ENCODE peak calls at places on chromosomes 4 and X, in ten cellular contexts. M is fibroblast of the aortic adventitia, C is MCF 10A, R is A549, G is Calu3, K is DND-41, D is uterus, N is endothelial cell, Q is mammary epithelial cell, T is AG10803. F is an unnamed sample.

GRCh38 chr4:102606846-102607440 is 105.8 kb downstream of the NFKB1 start:
- DNase-seq in M (no peak), C (no peak), R (no peak), G (no peak), K (no peak), D (no peak), N (no peak), Q (no peak), T (no peak), F (no peak)

GRCh38 chr4:41506071-41506470 is 31.9 kb upstream of the LIMCH1 start:
- DNase-seq in M (peak), C (no peak), R (peak), G (peak), K (no peak), D (no peak), N (no peak), Q (no peak), T (peak), F (no peak)

GRCh38 chr4:19512086-19512485 is 739.6 kb upstream of the SLIT2 start:
- DNase-seq in M (no peak), C (no peak), R (no peak), G (no peak), K (no peak), D (no peak), N (no peak), Q (no peak), T (no peak), F (no peak)

GRCh38 chr4:75557696-75558095 is 1.8 kb downstream of the ODAPH start:
- DNase-seq in M (no peak), C (no peak), R (no peak), G (no peak), K (no peak), D (no peak), N (no peak), Q (no peak), T (no peak), F (no peak)

GRCh38 chr4:31918891-31919290 is 1198.7 kb downstream of the PCDH7 start:
- DNase-seq in M (peak), C (peak), R (no peak), G (no peak), K (no peak), D (no peak), N (no peak), Q (peak), T (peak), F (no peak)

GRCh38 chr4:88791274-88791673 is 93.6 kb upstream of the NAP1L5 start:
- DNase-seq in M (peak), C (peak), R (no peak), G (no peak), K (no peak), D (no peak), N (no peak), Q (peak), T (peak), F (no peak)

GRCh38 chr4:40749717-40750460 is at the start of gene NSUN7:
- DNase-seq in M (no peak), C (no peak), R (peak), G (peak), K (no peak), D (peak), N (peak), Q (peak), T (peak), F (peak)

GRCh38 chr4:40972722-40973121 is 223.0 kb downstream of the NSUN7 start:
- DNase-seq in M (no peak), C (no peak), R (no peak), G (no peak), K (no peak), D (no peak), N (no peak), Q (no peak), T (no peak), F (no peak)

GRCh38 chr4:11615601-11616000 is 186.9 kb upstream of the HS3ST1 start:
- DNase-seq in M (peak), C (peak), R (no peak), G (no peak), K (no peak), D (no peak), N (no peak), Q (no peak), T (no peak), F (no peak)

GRCh38 chr4:113476800-113477199 is 284.7 kb downstream of the CAMK2D start:
- DNase-seq in M (peak), C (peak), R (no peak), G (peak), K (no peak), D (no peak), N (no peak), Q (peak), T (no peak), F (no peak)

GRCh38 chrX:298993-299392 is 17.8 kb downstream of the PLCXD1 start:
- DNase-seq in M (no peak), C (no peak), R (no peak), G (no peak), K (no peak), D (no peak), N (no peak), Q (no peak), T (no peak), F (no peak)

GRCh38 chr4:120509719-120510118 is 412.8 kb downstream of the PRDM5 start:
- DNase-seq in M (no peak), C (no peak), R (no peak), G (no peak), K (no peak), D (no peak), N (no peak), Q (no peak), T (no peak), F (no peak)

GRCh38 chr4:78627046-78627965 is 75.7 kb downstream of the ANXA3 start:
- DNase-seq in M (no peak), C (no peak), R (no peak), G (no peak), K (no peak), D (no peak), N (no peak), Q (peak), T (no peak), F (no peak)

GRCh38 chr4:138727704-138728103 is 287.9 kb upstream of the NOCT start:
- DNase-seq in M (no peak), C (no peak), R (no peak), G (no peak), K (no peak), D (no peak), N (no peak), Q (no peak), T (peak), F (no peak)

GRCh38 chr4:173666-174314 is 49.5 kb downstream of the ZNF718 start:
- DNase-seq in M (no peak), C (no peak), R (no peak), G (no peak), K (no peak), D (no peak), N (no peak), Q (no peak), T (no peak), F (no peak)

GRCh38 chr4:3145251-3145908 is 70.9 kb downstream of the HTT start:
- DNase-seq in M (peak), C (no peak), R (no peak), G (no peak), K (no peak), D (no peak), N (no peak), Q (no peak), T (peak), F (no peak)

GRCh38 chr4:56086073-56086521 is 137.4 kb downstream of the CEP135 start:
- DNase-seq in M (no peak), C (no peak), R (no peak), G (no peak), K (no peak), D (no peak), N (no peak), Q (no peak), T (no peak), F (no peak)

GRCh38 chr4:656651-657337 is 17.3 kb downstream of the ATP5ME start:
- DNase-seq in M (no peak), C (no peak), R (no peak), G (no peak), K (no peak), D (no peak), N (no peak), Q (no peak), T (no peak), F (no peak)

GRCh38 chr4:10619220-10619619 is 65.3 kb downstream of the CLNK start:
- DNase-seq in M (peak), C (peak), R (no peak), G (no peak), K (no peak), D (no peak), N (no peak), Q (peak), T (no peak), F (no peak)

GRCh38 chr4:185833055-185833598 is 21.1 kb upstream of the SORBS2 start:
- DNase-seq in M (peak), C (no peak), R (no peak), G (peak), K (no peak), D (no peak), N (no peak), Q (peak), T (peak), F (no peak)

GRCh38 chr4:46844325-46844917 is 64.6 kb downstream of the COX7B2 start:
- DNase-seq in M (peak), C (peak), R (peak), G (peak), K (peak), D (no peak), N (peak), Q (peak), T (peak), F (no peak)

GRCh38 chrX:149230689-149231088 is 274.4 kb downstream of the IDS start:
- DNase-seq in M (no peak), C (no peak), R (no peak), G (no peak), K (no peak), D (no peak), N (no peak), Q (no peak), T (no peak), F (no peak)

GRCh38 chr4:39056023-39056422 is 6.0 kb upstream of the KLHL5 start:
- DNase-seq in M (no peak), C (no peak), R (no peak), G (no peak), K (no peak), D (no peak), N (no peak), Q (no peak), T (no peak), F (no peak)

GRCh38 chrX:9923357-9923756 is 43.8 kb upstream of the CLDN34 start:
- DNase-seq in M (no peak), C (no peak), R (no peak), G (no peak), K (no peak), D (no peak), N (no peak), Q (no peak), T (no peak), F (no peak)

GRCh38 chr4:96685691-96686090 is 845.8 kb downstream of the PDHA2 start:
- DNase-seq in M (no peak), C (no peak), R (no peak), G (no peak), K (no peak), D (no peak), N (no peak), Q (no peak), T (no peak), F (no peak)

GRCh38 chrX:13261348-13261747 is 58.5 kb downstream of the ATXN3L start:
- DNase-seq in M (no peak), C (no peak), R (no peak), G (no peak), K (no peak), D (no peak), N (no peak), Q (no peak), T (no peak), F (no peak)

GRCh38 chr4:3304831-3305609 is 12.2 kb downstream of the RGS12 start:
- DNase-seq in M (peak), C (no peak), R (no peak), G (no peak), K (no peak), D (peak), N (no peak), Q (no peak), T (no peak), F (no peak)

GRCh38 chrX:10749113-10749512 is 128.7 kb upstream of the MID1 start:
- DNase-seq in M (peak), C (no peak), R (no peak), G (no peak), K (no peak), D (no peak), N (no peak), Q (peak), T (peak), F (no peak)

GRCh38 chrX:18946157-18946556 is 37.8 kb downstream of the PHKA2 start:
- DNase-seq in M (no peak), C (no peak), R (no peak), G (no peak), K (no peak), D (no peak), N (no peak), Q (no peak), T (no peak), F (no peak)

GRCh38 chrX:9785944-9786741 is at the start of gene SHROOM2:
- DNase-seq in M (no peak), C (no peak), R (no peak), G (peak), K (no peak), D (no peak), N (peak), Q (no peak), T (no peak), F (no peak)

GRCh38 chr4:8779371-8779988 is 92.2 kb downstream of the HMX1 start:
- DNase-seq in M (no peak), C (no peak), R (no peak), G (no peak), K (no peak), D (no peak), N (no peak), Q (no peak), T (no peak), F (no peak)

GRCh38 chrX:24498975-24499374 is 33.9 kb downstream of the PDK3 start:
- DNase-seq in M (peak), C (peak), R (peak), G (no peak), K (no peak), D (no peak), N (no peak), Q (peak), T (peak), F (no peak)
- TF ChIP-seq CTCF in M (peak), C (peak), R (peak), G (no peak), K (peak), D (peak), N (no peak), Q (peak), T (peak), F (no peak)

GRCh38 chr4:6076391-6076790 is 58.2 kb upstream of the C4orf50 start:
- DNase-seq in M (no peak), C (no peak), R (peak), G (no peak), K (no peak), D (no peak), N (no peak), Q (no peak), T (no peak), F (no peak)
- TF ChIP-seq CTCF in M (no peak), C (no peak), R (no peak), G (no peak), K (peak), D (no peak), N (no peak), Q (no peak), T (no peak), F (no peak)

DNA sequence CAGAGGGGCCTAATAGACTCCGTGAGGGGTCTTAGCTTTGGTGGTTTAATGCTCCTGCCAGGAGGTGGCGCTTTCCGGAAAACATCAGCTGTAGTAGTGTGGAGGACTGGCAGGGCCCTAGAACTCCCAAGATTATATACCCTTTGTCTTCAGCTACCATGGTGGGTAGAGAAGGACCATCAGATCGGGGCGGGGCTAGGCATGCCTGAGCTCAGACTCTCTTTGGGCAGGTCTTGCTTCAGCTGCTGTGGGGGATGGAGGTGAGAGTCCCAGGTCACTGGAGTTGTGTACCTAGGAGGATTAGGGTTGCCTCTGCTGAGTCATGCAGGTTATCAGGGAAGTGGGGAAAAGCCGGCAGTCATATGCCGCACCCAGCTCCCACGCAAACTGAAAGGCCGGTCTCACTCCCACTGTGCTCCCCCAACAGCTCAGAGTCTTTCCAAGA is 63.0 kb upstream of the AGA start:
- DNase-seq in M (no peak), C (no peak), R (no peak), G (no peak), K (peak), D (no peak), N (no peak), Q (no peak), T (no peak), F (no peak)
- TF ChIP-seq CTCF in M (no peak), C (no peak), R (no peak), G (no peak), K (peak), D (no peak), N (no peak), Q (no peak), T (no peak), F (no peak)

GRCh38 chrX:24990585-24990984 is 25.2 kb downstream of the ARX start:
- DNase-seq in M (no peak), C (no peak), R (no peak), G (no peak), K (no peak), D (no peak), N (no peak), Q (no peak), T (no peak), F (no peak)
- TF ChIP-seq CTCF in M (no peak), C (no peak), R (peak), G (no peak), K (no peak), D (no peak), N (no peak), Q (no peak), T (no peak), F (no peak)

GRCh38 chr4:85961887-85962286 is 398.0 kb downstream of the MAPK10 start:
- DNase-seq in M (no peak), C (no peak), R (no peak), G (no peak), K (no peak), D (no peak), N (no peak), Q (no peak), T (no peak), F (no peak)

GRCh38 chr4:85963231-85963630 is 396.6 kb downstream of the MAPK10 start:
- DNase-seq in M (no peak), C (no peak), R (no peak), G (no peak), K (no peak), D (no peak), N (no peak), Q (no peak), T (no peak), F (no peak)

GRCh38 chr4:85966308-85966882 is 393.5 kb downstream of the MAPK10 start:
- DNase-seq in M (peak), C (no peak), R (no peak), G (no peak), K (no peak), D (no peak), N (no peak), Q (no peak), T (peak), F (no peak)

GRCh38 chr4:85965529-85965928 is 394.3 kb downstream of the MAPK10 start:
- DNase-seq in M (no peak), C (no peak), R (no peak), G (no peak), K (no peak), D (no peak), N (no peak), Q (no peak), T (no peak), F (no peak)

GRCh38 chr4:85964298-85964697 is 395.6 kb downstream of the MAPK10 start:
- DNase-seq in M (no peak), C (peak), R (no peak), G (no peak), K (no peak), D (no peak), N (no peak), Q (peak), T (no peak), F (no peak)
- TF ChIP-seq CTCF in M (no peak), C (no peak), R (peak), G (no peak), K (peak), D (no peak), N (no peak), Q (peak), T (peak), F (no peak)

DNA sequence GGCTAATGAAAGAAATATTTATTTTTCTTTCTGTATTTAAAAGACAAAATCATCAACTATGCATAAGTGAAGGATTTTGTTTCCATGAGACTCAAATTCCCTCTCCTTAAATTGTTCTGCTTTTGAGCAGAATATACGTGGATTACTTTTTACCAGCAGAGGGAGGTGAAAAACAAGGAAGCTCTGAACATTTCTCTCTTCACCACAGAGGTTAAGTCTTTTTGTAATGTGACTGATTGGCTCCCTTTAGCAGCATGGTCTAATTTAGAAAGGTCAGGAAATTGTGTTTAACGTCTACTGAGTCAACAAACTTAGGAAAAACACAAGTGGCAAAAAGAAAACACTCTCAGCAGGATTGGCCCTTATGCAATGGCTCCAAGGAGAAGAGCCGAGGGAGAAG is 55.1 kb upstream of the F9 start:
- DNase-seq in M (no peak), C (no peak), R (no peak), G (no peak), K (no peak), D (no peak), N (no peak), Q (no peak), T (no peak), F (no peak)
- TF ChIP-seq CTCF in M (no peak), C (no peak), R (no peak), G (no peak), K (no peak), D (no peak), N (no peak), Q (no peak), T (no peak), F (no peak)

GRCh38 chr4:76984788-76985211 is 35.2 kb downstream of the SEPTIN11 start:
- DNase-seq in M (peak), C (peak), R (no peak), G (no peak), K (no peak), D (peak), N (no peak), Q (peak), T (peak), F (peak)

GRCh38 chr4:76987153-76987562 is 37.6 kb downstream of the SEPTIN11 start:
- DNase-seq in M (peak), C (no peak), R (no peak), G (no peak), K (no peak), D (no peak), N (no peak), Q (no peak), T (peak), F (no peak)

GRCh38 chr4:76981649-76982048 is 32.1 kb downstream of the SEPTIN11 start:
- DNase-seq in M (peak), C (no peak), R (no peak), G (no peak), K (no peak), D (no peak), N (no peak), Q (no peak), T (no peak), F (no peak)

GRCh38 chr4:76982638-76983579 is 33.4 kb downstream of the SEPTIN11 start:
- DNase-seq in M (peak), C (no peak), R (peak), G (no peak), K (no peak), D (no peak), N (no peak), Q (no peak), T (peak), F (no peak)

GRCh38 chr4:76984127-76984526 is 34.6 kb downstream of the SEPTIN11 start:
- DNase-seq in M (peak), C (peak), R (no peak), G (no peak), K (no peak), D (no peak), N (no peak), Q (peak), T (peak), F (no peak)
- TF ChIP-seq CTCF in M (peak), C (peak), R (peak), G (no peak), K (peak), D (peak), N (peak), Q (peak), T (peak), F (no peak)

GRCh38 chrX:65194547-65194946 is 218.3 kb upstream of the ZC4H2 start:
- DNase-seq in M (no peak), C (no peak), R (no peak), G (no peak), K (no peak), D (no peak), N (no peak), Q (no peak), T (no peak), F (no peak)
- TF ChIP-seq CTCF in M (no peak), C (no peak), R (no peak), G (no peak), K (no peak), D (no peak), N (no peak), Q (no peak), T (no peak), F (no peak)